ENCODE peak calls at places on chromosomes 2 and 18, in seven cellular contexts. M is hepatocyte, O is colonic mucosa, Z is fibroblast of mammary gland, B is bronchial epithelial cell, L is IMR-90, V is brain microvascular endothelial cell. U is an unnamed sample.

GRCh38 chr2:170092475-170092874 is 85.5 kb upstream of the MYO3B start:
- DNase-seq in M (no peak), O (no peak), Z (no peak), B (peak), L (peak), V (no peak), U (no peak)

GRCh38 chr2:46812381-46813024 is 103.1 kb downstream of the MCFD2 start:
- DNase-seq in M (peak), O (peak), Z (peak), B (no peak), L (peak), V (peak), U (no peak)

GRCh38 chr2:216619411-216620393 is 13.5 kb upstream of the IGFBP2 start:
- DNase-seq in M (peak), O (no peak), Z (peak), B (peak), L (peak), V (no peak), U (no peak)

GRCh38 chr2:33555681-33556080 is 43.4 kb downstream of the FAM98A start:
- DNase-seq in M (no peak), O (no peak), Z (no peak), B (no peak), L (no peak), V (no peak), U (no peak)

GRCh38 chr2:158999458-158999857 is 31.0 kb downstream of the TANC1 start:
- DNase-seq in M (no peak), O (no peak), Z (peak), B (peak), L (peak), V (peak), U (no peak)

GRCh38 chr2:241762321-241762932 is 14.2 kb upstream of the GAL3ST2 start:
- DNase-seq in M (no peak), O (no peak), Z (no peak), B (peak), L (no peak), V (no peak), U (no peak)

GRCh38 chr18:20971886-20972267 is 139.7 kb downstream of the ROCK1 start:
- DNase-seq in M (peak), O (no peak), Z (peak), B (peak), L (peak), V (peak), U (peak)

GRCh38 chr2:44645931-44646330 is 284.2 kb downstream of the CAMKMT start:
- DNase-seq in M (no peak), O (no peak), Z (no peak), B (no peak), L (no peak), V (no peak), U (no peak)

DNA sequence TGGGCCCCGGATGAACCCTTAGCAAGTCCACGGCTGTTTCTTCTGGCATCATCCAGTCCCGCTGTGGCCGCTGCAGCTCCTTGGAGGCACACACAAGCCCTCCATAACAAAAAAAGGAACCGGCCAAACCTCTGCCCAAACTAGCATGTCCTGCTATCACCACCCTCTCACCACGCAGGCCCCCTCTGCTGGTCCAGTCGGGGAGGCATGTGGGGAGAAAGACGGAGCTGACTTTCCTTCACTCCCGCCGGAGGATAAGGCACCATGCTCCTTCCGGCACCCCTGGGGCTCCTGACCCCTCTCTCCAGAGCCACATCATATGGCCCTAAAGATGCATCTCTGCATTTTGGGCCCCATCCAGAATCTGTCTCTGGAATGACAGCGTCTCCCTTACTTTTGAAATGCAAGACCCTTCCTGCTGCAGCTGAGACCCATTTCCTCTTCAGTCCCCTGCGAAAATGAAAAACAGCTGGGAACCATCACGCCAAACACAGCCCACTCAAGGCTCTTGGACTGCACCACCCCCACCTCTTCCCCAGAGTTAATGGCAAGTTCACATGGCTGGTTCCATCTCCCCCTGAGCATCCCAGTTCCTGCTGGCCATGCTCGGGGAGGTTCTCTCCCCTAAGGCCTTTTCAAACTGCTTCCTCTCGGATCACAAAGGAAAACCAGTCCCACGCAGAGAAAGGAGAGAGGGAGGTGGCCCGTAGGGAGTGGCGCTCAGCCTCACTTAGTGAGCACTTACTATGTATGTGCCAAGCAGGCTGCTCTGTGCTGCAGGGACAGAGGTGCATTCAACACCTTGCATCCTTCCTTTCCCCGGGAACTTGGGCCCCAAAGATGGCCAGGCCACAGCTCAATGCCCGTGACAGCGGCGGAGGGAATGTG is 35.2 kb upstream of the MLPH start:
- DNase-seq in M (no peak), O (no peak), Z (peak), B (no peak), L (peak), V (no peak), U (no peak)
- TF ChIP-seq CTCF in M (peak), O (no peak), Z (peak), B (no peak), L (peak), V (peak), U (no peak)

GRCh38 chr18:57798713-57799373 is 4.3 kb downstream of the ATP8B1 start:
- DNase-seq in M (peak), O (no peak), Z (no peak), B (no peak), L (no peak), V (no peak), U (no peak)
- TF ChIP-seq CTCF in M (no peak), O (no peak), Z (no peak), B (no peak), L (no peak), V (no peak), U (no peak)

GRCh38 chr2:157587576-157587975 is 41.1 kb downstream of the ACVR1C start:
- DNase-seq in M (no peak), O (no peak), Z (peak), B (no peak), L (no peak), V (no peak), U (no peak)

GRCh38 chr2:157593411-157593810 is 35.3 kb downstream of the ACVR1C start:
- DNase-seq in M (no peak), O (no peak), Z (no peak), B (no peak), L (no peak), V (no peak), U (no peak)

GRCh38 chr2:157592374-157592773 is 36.3 kb downstream of the ACVR1C start:
- DNase-seq in M (no peak), O (no peak), Z (no peak), B (no peak), L (no peak), V (no peak), U (no peak)

GRCh38 chr2:157596992-157597681 is 31.5 kb downstream of the ACVR1C start:
- DNase-seq in M (peak), O (no peak), Z (peak), B (no peak), L (peak), V (peak), U (peak)

DNA sequence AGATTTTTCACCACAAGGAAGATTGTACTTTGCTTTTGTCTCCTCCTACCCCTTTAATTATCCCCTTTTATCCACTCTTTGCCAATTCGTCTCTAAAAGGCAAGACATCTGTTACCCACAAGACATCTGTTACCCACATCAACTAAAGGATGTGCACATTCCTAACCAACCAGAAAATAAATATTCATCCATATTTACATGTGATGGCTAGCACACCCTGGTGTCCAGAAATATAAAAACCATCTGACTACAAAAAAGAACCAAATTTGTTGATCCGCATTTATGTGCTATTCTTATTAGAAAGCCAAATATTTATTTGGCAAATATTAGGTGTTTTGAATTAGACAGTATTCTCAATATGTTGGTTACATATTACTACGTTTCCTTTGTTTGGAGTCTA is 35.7 kb downstream of the ACVR1C start:
- DNase-seq in M (no peak), O (no peak), Z (peak), B (peak), L (peak), V (peak), U (no peak)
- TF ChIP-seq CTCF in M (peak), O (no peak), Z (peak), B (no peak), L (peak), V (peak), U (no peak)

GRCh38 chr2:165839610-165840009 is 45.6 kb upstream of the GALNT3 start:
- DNase-seq in M (no peak), O (no peak), Z (peak), B (peak), L (peak), V (peak), U (no peak)
- TF ChIP-seq CTCF in M (no peak), O (no peak), Z (no peak), B (no peak), L (peak), V (peak), U (no peak)

GRCh38 chr2:164903214-164903613 is 52.1 kb downstream of the SLC38A11 start:
- DNase-seq in M (no peak), O (no peak), Z (peak), B (peak), L (peak), V (peak), U (no peak)

GRCh38 chr2:164910091-164910899 is 45.0 kb downstream of the SLC38A11 start:
- DNase-seq in M (peak), O (peak), Z (peak), B (peak), L (peak), V (peak), U (peak)

GRCh38 chr2:164903944-164904343 is 51.4 kb downstream of the SLC38A11 start:
- DNase-seq in M (no peak), O (no peak), Z (no peak), B (peak), L (no peak), V (no peak), U (peak)

GRCh38 chr2:164906947-164907346 is 48.4 kb downstream of the SLC38A11 start:
- DNase-seq in M (no peak), O (no peak), Z (no peak), B (no peak), L (no peak), V (no peak), U (no peak)

DNA sequence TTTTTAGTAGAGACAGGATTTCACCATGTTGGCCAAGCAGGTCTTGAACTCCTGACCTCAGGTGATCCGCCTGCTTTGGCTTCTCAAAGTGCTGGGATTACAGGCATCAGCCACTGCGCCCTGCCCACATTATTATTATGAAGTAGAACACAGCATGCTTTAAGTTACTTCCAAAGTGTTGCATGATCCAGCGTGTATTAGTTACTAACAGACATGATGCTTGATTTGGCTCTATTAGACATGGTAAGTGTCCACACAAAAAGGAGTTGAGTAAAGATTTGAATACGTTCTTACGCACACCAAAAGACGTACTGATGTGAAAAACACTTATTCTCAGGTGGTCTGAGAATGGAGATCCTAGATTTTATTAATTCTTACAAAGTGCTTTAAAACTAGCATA is 50.0 kb downstream of the SLC38A11 start:
- DNase-seq in M (no peak), O (no peak), Z (no peak), B (no peak), L (no peak), V (no peak), U (no peak)
- TF ChIP-seq CTCF in M (no peak), O (no peak), Z (no peak), B (no peak), L (no peak), V (no peak), U (no peak)

GRCh38 chr2:147165682-147166081 is 679.1 kb upstream of the ACVR2A start:
- DNase-seq in M (no peak), O (no peak), Z (peak), B (no peak), L (no peak), V (no peak), U (no peak)
- TF ChIP-seq CTCF in M (no peak), O (no peak), Z (no peak), B (no peak), L (no peak), V (no peak), U (no peak)